ENCODE peak calls at places on chromosomes 6 and 20, in ten cellular contexts. V, R, N, X, Y, F, O, P, W and Z are unnamed samples.

GRCh38 chr6:15131234-15132195 is 114.4 kb upstream of the JARID2 start:
- DNase-seq in Y (no peak), X (no peak), V (no peak), R (no peak), F (no peak), O (no peak), P (no peak), N (no peak), W (no peak), Z (no peak)

GRCh38 chr6:94184666-94185464 is 765.5 kb upstream of the EPHA7 start:
- DNase-seq in N (no peak), V (no peak), P (no peak), F (no peak), O (no peak), R (no peak), Y (no peak), X (no peak), W (no peak), Z (no peak)

GRCh38 chr6:27593200-27593818 is 120.4 kb upstream of the ZNF184 start:
- DNase-seq in Y (no peak), P (no peak), F (no peak), O (no peak), R (no peak), V (no peak), N (no peak), W (no peak), X (no peak), Z (no peak)

GRCh38 chr6:139313784-139314545 is 22.2 kb upstream of the TXLNB start:
- DNase-seq in O (no peak), R (no peak), N (no peak), P (no peak), Y (peak), F (no peak), X (no peak), W (no peak), V (no peak), Z (no peak)

GRCh38 chr6:170114187-170114945 is 176.5 kb downstream of the DLL1 start:
- DNase-seq in N (no peak), V (no peak), P (no peak), W (no peak), Y (no peak), X (no peak), O (no peak), F (no peak), R (peak), Z (no peak)

GRCh38 chr6:11609324-11610071 is 71.9 kb downstream of the TMEM170B start:
- DNase-seq in N (peak), Y (peak), F (peak), W (no peak), P (no peak), R (no peak), V (peak), X (peak), O (peak), Z (peak)

GRCh38 chr20:6966721-6967120 is 199.2 kb downstream of the BMP2 start:
- DNase-seq in O (no peak), V (no peak), N (no peak), R (no peak), P (no peak), Y (no peak), X (no peak), F (no peak), W (no peak), Z (no peak)

GRCh38 chr6:134802426-134803058 is 147.4 kb downstream of the ALDH8A1 start:
- DNase-seq in O (no peak), F (no peak), R (no peak), P (no peak), Y (no peak), V (peak), N (no peak), X (no peak), W (no peak), Z (no peak)

GRCh38 chr6:95819939-95820338 is 195.8 kb upstream of the FUT9 start:
- DNase-seq in W (no peak), R (no peak), V (no peak), N (no peak), X (peak), P (no peak), F (no peak), O (no peak), Y (peak), Z (no peak)

GRCh38 chr6:37192669-37193068 is 22.7 kb downstream of the PIM1 start:
- DNase-seq in N (no peak), Y (no peak), W (no peak), V (no peak), O (no peak), P (no peak), X (no peak), R (no peak), F (no peak), Z (no peak)

GRCh38 chr6:167523426-167523825 is 198.5 kb downstream of the TTLL2 start:
- DNase-seq in F (no peak), P (no peak), R (no peak), X (no peak), V (no peak), W (no peak), O (no peak), N (no peak), Y (no peak), Z (no peak)

GRCh38 chr6:161152904-161153662 is 120.8 kb downstream of the AGPAT4 start:
- DNase-seq in N (no peak), W (no peak), Y (no peak), R (no peak), P (no peak), X (no peak), O (no peak), F (no peak), V (no peak), Z (no peak)

GRCh38 chr6:19156443-19156842 is 680.7 kb upstream of the ID4 start:
- DNase-seq in W (no peak), F (no peak), R (no peak), V (no peak), X (no peak), O (no peak), P (no peak), Y (no peak), N (no peak), Z (no peak)

GRCh38 chr20:57779401-57780003 is 69.7 kb upstream of the PMEPA1 start:
- DNase-seq in P (no peak), Y (peak), F (no peak), X (no peak), R (no peak), O (no peak), N (no peak), V (no peak), W (no peak), Z (no peak)

GRCh38 chr20:11056414-11056813 is 382.6 kb upstream of the JAG1 start:
- DNase-seq in R (no peak), Y (no peak), X (no peak), O (no peak), F (no peak), N (no peak), P (no peak), W (no peak), V (no peak), Z (no peak)

GRCh38 chr20:15138548-15139126 is 801.2 kb upstream of the FLRT3 start:
- DNase-seq in P (no peak), W (no peak), X (no peak), R (no peak), Y (no peak), O (no peak), F (no peak), V (no peak), N (no peak), Z (no peak)

GRCh38 chr6:84218091-84218490 is 9.4 kb downstream of the CEP162 start:
- DNase-seq in P (no peak), F (no peak), V (no peak), O (no peak), R (no peak), Y (peak), X (no peak), W (no peak), N (no peak), Z (no peak)

GRCh38 chr6:26233608-26234420 is 131.2 kb upstream of the BTN3A2 start:
- DNase-seq in O (no peak), Y (peak), N (no peak), X (no peak), V (peak), F (no peak), P (no peak), R (no peak), W (no peak), Z (no peak)

GRCh38 chr6:159036673-159037072 is 8.1 kb downstream of the TAGAP start:
- DNase-seq in P (no peak), Y (no peak), R (no peak), X (no peak), F (no peak), N (no peak), V (no peak), O (no peak), W (no peak), Z (no peak)

GRCh38 chr6:103769431-103769830 is 1090.3 kb downstream of the HACE1 start:
- DNase-seq in W (no peak), X (no peak), F (no peak), N (no peak), P (no peak), O (no peak), Y (no peak), R (no peak), V (no peak), Z (no peak)

GRCh38 chr20:61886721-61887658 is 178.7 kb downstream of the TAF4 start:
- DNase-seq in P (no peak), Y (peak), V (peak), F (peak), W (no peak), X (peak), O (peak), N (no peak), R (no peak), Z (no peak)

GRCh38 chr6:137866200-137866913 is 702 bp upstream of the TNFAIP3 start:
- DNase-seq in F (peak), X (peak), O (no peak), V (no peak), N (no peak), Y (peak), P (no peak), W (no peak), R (peak), Z (no peak)

GRCh38 chr6:122696079-122696478 is 83.4 kb upstream of the FABP7 start:
- DNase-seq in N (no peak), V (peak), Y (no peak), R (no peak), P (peak), F (no peak), W (no peak), X (peak), O (no peak), Z (no peak)